ENCODE peak calls at places on chromosomes 11 and 22, in ten cellular contexts. G is Daoy; W is cardiac muscle cell; R is stimulated activated CD8-positive, alpha-beta memory T cell treated with anti-CD3 and anti-CD28 coated beads, Interleukin-7, amount 100 ng/mL, for 48 hours; P is NCI-H345; H is bronchial epithelial cell; F is stimulated activated naive CD8-positive, alpha-beta T cell treated with anti-CD3 and anti-CD28 coated beads, Interleukin-15, Interleukin-2, amounts not matched to agents 100 U/mL and 50 U/mL, for 24 hours; L is stimulated activated CD4-positive, alpha-beta T cell treated with anti-CD3 and anti-CD28 coated beads, Interleukin-2, amount 100 ng/mL, for 24 hours; U is body of pancreas; Y is HTR-8/SVneo. J is an unnamed sample.

GRCh38 chr22:43892183-43892894 is 526 bp upstream of the PNPLA5 start:
- DNase-seq in G (no peak), F (no peak), P (no peak), Y (no peak), W (no peak), U (no peak), L (no peak), R (no peak), H (no peak), J (no peak)

GRCh38 chr11:8239536-8240228 is 24.0 kb downstream of the LMO1 start:
- DNase-seq in L (no peak), W (no peak), R (no peak), H (no peak), F (no peak), G (no peak), P (no peak), Y (no peak), U (no peak), J (no peak)

GRCh38 chr22:30830907-30831306 is 136.2 kb downstream of the OSBP2 start:
- DNase-seq in L (no peak), H (peak; percentile 99), P (no peak), W (no peak), F (no peak), Y (peak; percentile 13), G (peak; percentile 80), R (no peak), U (peak; percentile 31), J (no peak)

GRCh38 chr11:74014880-74015279 is 6.0 kb upstream of the UCP3 start:
- DNase-seq in F (no peak), L (no peak), W (no peak), G (no peak), U (no peak), P (no peak), H (no peak), R (no peak), Y (no peak), J (no peak)

GRCh38 chr22:43883719-43884415 is 7.9 kb downstream of the PNPLA5 start:
- DNase-seq in R (no peak), H (no peak), P (no peak), U (no peak), W (no peak), G (no peak), Y (no peak), L (no peak), F (no peak), J (no peak)

GRCh38 chr11:47415949-47416472 is 7.6 kb downstream of the SLC39A13 start:
- DNase-seq in H (peak; percentile 85), F (no peak), U (peak; percentile 83), Y (peak; percentile 94), R (no peak), W (no peak), G (peak; percentile 96), L (no peak), P (no peak), J (no peak)

GRCh38 chr11:77771135-77771534 is 49.4 kb downstream of the RSF1 start:
- DNase-seq in Y (no peak), F (no peak), G (no peak), U (no peak), H (no peak), L (no peak), P (no peak), W (no peak), R (no peak), J (no peak)

GRCh38 chr11:124307093-124307492 is 6.7 kb downstream of the OR8D1 start:
- DNase-seq in F (no peak), P (no peak), G (no peak), L (no peak), Y (no peak), H (no peak), R (no peak), U (no peak), W (no peak), J (no peak)

GRCh38 chr11:77361184-77361583 is 59.7 kb upstream of the GDPD4 start:
- DNase-seq in H (peak; percentile 33), U (no peak), L (no peak), P (no peak), F (no peak), W (no peak), R (no peak), Y (peak; percentile 27), G (no peak), J (no peak)

GRCh38 chr11:72989727-72990126 is 152.4 kb downstream of the FCHSD2 start:
- DNase-seq in F (no peak), Y (no peak), P (no peak), W (no peak), G (no peak), R (no peak), H (no peak), U (no peak), L (no peak), J (no peak)

GRCh38 chr22:25747245-25747944 is 5.4 kb downstream of the MYO18B start:
- DNase-seq in L (no peak), U (peak; percentile 28), P (no peak), F (no peak), W (no peak), Y (peak; percentile 85), H (peak; percentile 20), G (peak; percentile 81), R (no peak), J (no peak)

GRCh38 chr11:64419257-64419790 is 60.4 kb downstream of the RPS6KA4 start:
- DNase-seq in W (no peak), R (no peak), L (no peak), P (no peak), U (no peak), Y (no peak), H (no peak), G (no peak), F (no peak), J (no peak)

GRCh38 chr22:46373166-46373565 is 37.7 kb downstream of the TRMU start:
- DNase-seq in Y (no peak), P (peak; percentile 34), U (peak; percentile 86), F (no peak), W (no peak), R (no peak), L (no peak), G (no peak), H (no peak), J (no peak)

GRCh38 chr22:40593460-40594273 is 42.9 kb downstream of the MRTFA start:
- DNase-seq in Y (no peak), H (no peak), F (no peak), W (peak; percentile 69), U (no peak), L (no peak), P (no peak), G (no peak), R (no peak), J (no peak)

GRCh38 chr22:47552024-47552423 is 789.6 kb downstream of the TBC1D22A start:
- DNase-seq in L (no peak), R (no peak), P (no peak), H (no peak), G (no peak), W (no peak), Y (no peak), F (no peak), U (no peak), J (no peak)

GRCh38 chr22:37229012-37229804 is 14.9 kb downstream of the RAC2 start:
- DNase-seq in W (no peak), F (peak; percentile 57), R (no peak), H (peak; percentile 64), P (no peak), G (peak; percentile 75), Y (peak; percentile 54), L (no peak), U (peak; percentile 53), J (no peak)

GRCh38 chr11:8252946-8253345 is 10.7 kb downstream of the LMO1 start:
- DNase-seq in Y (no peak), F (no peak), G (no peak), W (no peak), R (no peak), H (no peak), U (peak; percentile 3), L (no peak), P (no peak), J (no peak)

GRCh38 chr22:28424427-28425080 is 255.1 kb downstream of the TTC28 start:
- DNase-seq in P (peak; percentile 81), U (no peak), H (no peak), L (no peak), G (no peak), Y (no peak), F (no peak), W (no peak), R (no peak), J (peak; percentile 2)

GRCh38 chr11:69746140-69746539 is 29.0 kb downstream of the FGF4 start:
- DNase-seq in L (no peak), Y (no peak), H (no peak), U (no peak), R (no peak), W (no peak), G (no peak), F (no peak), P (no peak), J (no peak)

GRCh38 chr11:84396521-84396920 is 1110.4 kb upstream of the CCDC90B start:
- DNase-seq in L (no peak), U (no peak), W (no peak), R (no peak), F (no peak), Y (no peak), H (no peak), P (no peak), G (no peak), J (no peak)